ENCODE peak calls at places on chromosomes 1 and 21, in nine cellular contexts. V is brain microvascular endothelial cell; T is GM03348; E is activated CD4-positive, CD25-positive, alpha-beta regulatory T cell treated with anti-CD3 and anti-CD28 coated beads, Interleukin-2, amount 50 U/mL, for 16 hours; N is EL; Y is fibroblast of the conjunctiva; O is mammary epithelial cell; U is occipital lobe; C is A172. M is an unnamed sample.

GRCh38 chr1:206738370-206739366 is 31.9 kb upstream of the IL19 start:
- DNase-seq in V (no peak), T (peak; percentile 39), E (no peak), N (peak; percentile 26), Y (no peak), O (peak; percentile 32), U (no peak), C (peak; percentile 33), M (no peak)

GRCh38 chr1:50796277-50796676 is 163.8 kb downstream of the FAF1 start:
- DNase-seq in V (no peak), T (no peak), E (no peak), N (no peak), Y (no peak), O (no peak), U (no peak), C (no peak), M (no peak)

GRCh38 chr21:42162831-42163510 is 56.0 kb upstream of the ABCG1 start:
- DNase-seq in V (no peak), T (no peak), E (no peak), N (no peak), Y (no peak), O (peak; percentile 23), U (no peak), C (peak; percentile 19), M (peak; percentile 40)

GRCh38 chr1:158425020-158425419 is 1.0 kb downstream of the OR10K2 start:
- DNase-seq in V (no peak), T (no peak), E (no peak), N (no peak), Y (no peak), O (no peak), U (no peak), C (no peak), M (no peak)

GRCh38 chr1:92291372-92291999 is 7.3 kb downstream of the GLMN start:
- DNase-seq in V (peak; percentile 53), T (peak; percentile 63), E (no peak), N (peak; percentile 59), Y (peak; percentile 62), O (peak; percentile 49), U (no peak), C (peak; percentile 35), M (no peak)

GRCh38 chr1:245434285-245434684 is 279.5 kb downstream of the KIF26B start:
- DNase-seq in V (no peak), T (no peak), E (no peak), N (no peak), Y (no peak), O (no peak), U (no peak), C (no peak), M (no peak)

GRCh38 chr1:18010945-18011344 is 96.7 kb upstream of the IGSF21 start:
- DNase-seq in V (no peak), T (no peak), E (no peak), N (no peak), Y (no peak), O (no peak), U (no peak), C (no peak), M (no peak)

GRCh38 chr1:156726549-156727226 is 1.6 kb upstream of the METTL25B start:
- DNase-seq in V (peak; percentile 69), T (peak; percentile 77), E (no peak), N (peak; percentile 76), Y (no peak), O (peak; percentile 64), U (no peak), C (peak; percentile 69), M (peak; percentile 59)

GRCh38 chr1:34028381-34029055 is 136.5 kb downstream of the CSMD2 start:
- DNase-seq in V (no peak), T (no peak), E (no peak), N (no peak), Y (no peak), O (no peak), U (no peak), C (no peak), M (no peak)

GRCh38 chr1:110184414-110184813 is 25.7 kb upstream of the KCNC4 start:
- DNase-seq in V (no peak), T (no peak), E (no peak), N (no peak), Y (no peak), O (no peak), U (no peak), C (no peak), M (no peak)

GRCh38 chr1:100862591-100862990 is 32.1 kb downstream of the EXTL2 start:
- DNase-seq in V (peak; percentile 76), T (peak; percentile 72), E (no peak), N (peak; percentile 92), Y (no peak), O (peak; percentile 64), U (no peak), C (no peak), M (no peak)

GRCh38 chr1:165574295-165574694 is 30.5 kb downstream of the LRRC52 start:
- DNase-seq in V (no peak), T (no peak), E (no peak), N (no peak), Y (no peak), O (no peak), U (no peak), C (no peak), M (no peak)

GRCh38 chr1:175384546-175384945 is 192.0 kb upstream of the KIAA0040 start:
- DNase-seq in V (no peak), T (no peak), E (no peak), N (no peak), Y (no peak), O (no peak), U (no peak), C (no peak), M (no peak)

GRCh38 chr1:115227683-115228082 is 110.4 kb downstream of the NGF start:
- DNase-seq in V (no peak), T (peak; percentile 47), E (no peak), N (peak; percentile 80), Y (no peak), O (no peak), U (no peak), C (no peak), M (no peak)